ENCODE peak calls at places on chromosomes 16 and 17, in nine cellular contexts. W is psoas muscle, N is tibial nerve, Y is thoracic aorta, K is lung, D is A673, R is adrenal gland, H is H7, O is RWPE2. G is an unnamed sample.

GRCh38 chr16:58426095-58426494 is 33.8 kb downstream of the GINS3 start:
- DNase-seq in W (peak; percentile 45), N (no peak), Y (no peak), K (no peak), D (no peak), R (peak; percentile 36), H (no peak), O (no peak), G (no peak)

GRCh38 chr17:42163113-42163512 is 8.3 kb upstream of the RAB5C start:
- DNase-seq in W (no peak), N (no peak), Y (no peak), K (no peak), D (no peak), R (no peak), H (peak; percentile 92), O (no peak), G (no peak)

GRCh38 chr17:64190468-64190867 is 60.5 kb upstream of the ERN1 start:
- DNase-seq in W (no peak), N (no peak), Y (no peak), K (no peak), D (no peak), R (peak; percentile 37), H (no peak), O (no peak), G (no peak)

GRCh38 chr17:29837531-29837930 is 92.5 kb downstream of the SSH2 start:
- DNase-seq in W (no peak), N (no peak), Y (no peak), K (no peak), D (no peak), R (no peak), H (no peak), O (no peak), G (no peak)

GRCh38 chr16:72072514-72073342 is 9.7 kb downstream of the HPR start:
- DNase-seq in W (no peak), N (no peak), Y (no peak), K (no peak), D (no peak), R (peak; percentile 41), H (no peak), O (no peak), G (no peak)

GRCh38 chr16:89275837-89276720 is 58.6 kb downstream of the ZNF778 start:
- DNase-seq in W (no peak), N (no peak), Y (no peak), K (no peak), D (no peak), R (no peak), H (no peak), O (peak; percentile 67), G (no peak)

GRCh38 chr16:6020162-6020980 is 922.8 kb upstream of the EEF2KMT start:
- DNase-seq in W (no peak), N (no peak), Y (no peak), K (no peak), D (no peak), R (no peak), H (peak; percentile 66), O (no peak), G (no peak)

GRCh38 chr16:9370071-9370491 is 278.6 kb downstream of the HAPSTR1 start:
- DNase-seq in W (no peak), N (no peak), Y (no peak), K (no peak), D (no peak), R (no peak), H (peak; percentile 13), O (no peak), G (no peak)

GRCh38 chr16:13956635-13957196 is 36.8 kb downstream of the ERCC4 start:
- DNase-seq in W (no peak), N (no peak), Y (no peak), K (no peak), D (no peak), R (no peak), H (no peak), O (no peak), G (no peak)

GRCh38 chr16:68000024-68000423 is 740 bp upstream of the DPEP2 start:
- DNase-seq in W (no peak), N (no peak), Y (no peak), K (no peak), D (no peak), R (no peak), H (no peak), O (no peak), G (no peak)

GRCh38 chr17:9054611-9055010 is 33.3 kb downstream of the NTN1 start:
- DNase-seq in W (no peak), N (no peak), Y (no peak), K (no peak), D (no peak), R (no peak), H (peak; percentile 85), O (no peak), G (no peak)

GRCh38 chr17:32497431-32498205 is 10.8 kb downstream of the CDK5R1 start:
- DNase-seq in W (peak; percentile 55), N (no peak), Y (no peak), K (no peak), D (no peak), R (no peak), H (peak; percentile 73), O (no peak), G (no peak)

GRCh38 chr17:69501591-69502468 is 87.3 kb downstream of the MAP2K6 start:
- DNase-seq in W (no peak), N (no peak), Y (no peak), K (peak; percentile 44), D (peak; percentile 62), R (no peak), H (peak; percentile 38), O (no peak), G (peak; percentile 29)

GRCh38 chr17:69500911-69501429 is 86.5 kb downstream of the MAP2K6 start:
- DNase-seq in W (no peak), N (no peak), Y (no peak), K (no peak), D (no peak), R (no peak), H (no peak), O (no peak), G (no peak)

GRCh38 chr17:69499301-69499700 is 84.8 kb downstream of the MAP2K6 start:
- DNase-seq in W (no peak), N (no peak), Y (no peak), K (no peak), D (no peak), R (no peak), H (no peak), O (no peak), G (no peak)

GRCh38 chr17:69503711-69504110 is 89.2 kb downstream of the MAP2K6 start:
- DNase-seq in W (no peak), N (no peak), Y (no peak), K (no peak), D (no peak), R (no peak), H (no peak), O (no peak), G (no peak)

GRCh38 chr17:69502488-69502887 is 88.0 kb downstream of the MAP2K6 start:
- DNase-seq in W (no peak), N (no peak), Y (no peak), K (no peak), D (no peak), R (no peak), H (no peak), O (no peak), G (no peak)
- H3K4me3 ChIP-seq in W (peak overlapping the region; percentile 64), N (peak overlapping the region; percentile 24), Y (peak overlapping the region; percentile 36), K (no peak overlapping the region), D (peak overlapping the region; percentile 11), R (no peak overlapping the region), H (no peak overlapping the region), O (no peak overlapping the region), G (peak overlapping the region; percentile 12)

DNA sequence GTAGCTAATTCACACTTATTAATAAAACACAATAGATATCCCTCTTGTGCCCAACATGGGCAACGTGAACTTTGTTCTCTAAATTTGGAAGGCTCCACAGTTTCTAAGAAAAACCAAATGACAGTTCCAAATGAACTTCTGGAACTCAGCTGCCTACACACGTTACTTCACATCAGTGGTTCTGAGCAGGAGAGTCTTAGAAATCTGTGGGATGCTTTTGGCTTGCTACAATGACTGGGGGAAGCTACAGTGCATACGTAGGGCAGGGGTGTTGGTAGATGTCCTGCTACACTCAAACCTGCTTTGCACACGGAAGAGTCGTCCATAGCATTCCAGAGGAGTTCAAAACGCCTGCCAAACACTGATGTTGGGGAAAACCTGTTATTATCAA is 8.0 kb downstream of the TXNDC11 start:
- DNase-seq in W (no peak), N (no peak), Y (no peak), K (no peak), D (no peak), R (no peak), H (no peak), O (no peak), G (no peak)
- H3K36me3 ChIP-seq in W (peaks cover 8% of the 10 kb centered on the region), N (no peaks in the 10 kb centered on the region), Y (peaks cover 15% of the 10 kb centered on the region), K (peaks cover 47% of the 10 kb centered on the region), D (peaks cover 55% of the 10 kb centered on the region), R (peaks cover 45% of the 10 kb centered on the region), H (peaks cover 6% of the 10 kb centered on the region), O (peaks cover 89% of the 10 kb centered on the region), G (peaks cover 9% of the 10 kb centered on the region)

GRCh38 chr17:35214631-35215273 is 20.6 kb upstream of the SLC35G3 start:
- DNase-seq in W (no peak), N (no peak), Y (no peak), K (no peak), D (no peak), R (no peak), H (no peak), O (no peak), G (no peak)

GRCh38 chr17:35222452-35222851 is 20.4 kb upstream of the SLFN5 start:
- DNase-seq in W (no peak), N (no peak), Y (no peak), K (no peak), D (no peak), R (no peak), H (no peak), O (no peak), G (no peak)

GRCh38 chr17:35217107-35217506 is 22.9 kb upstream of the SLC35G3 start:
- DNase-seq in W (no peak), N (no peak), Y (no peak), K (no peak), D (no peak), R (no peak), H (no peak), O (no peak), G (no peak)

GRCh38 chr17:35214192-35214591 is 20.0 kb upstream of the SLC35G3 start:
- DNase-seq in W (no peak), N (no peak), Y (no peak), K (no peak), D (peak; percentile 22), R (no peak), H (no peak), O (no peak), G (no peak)

DNA sequence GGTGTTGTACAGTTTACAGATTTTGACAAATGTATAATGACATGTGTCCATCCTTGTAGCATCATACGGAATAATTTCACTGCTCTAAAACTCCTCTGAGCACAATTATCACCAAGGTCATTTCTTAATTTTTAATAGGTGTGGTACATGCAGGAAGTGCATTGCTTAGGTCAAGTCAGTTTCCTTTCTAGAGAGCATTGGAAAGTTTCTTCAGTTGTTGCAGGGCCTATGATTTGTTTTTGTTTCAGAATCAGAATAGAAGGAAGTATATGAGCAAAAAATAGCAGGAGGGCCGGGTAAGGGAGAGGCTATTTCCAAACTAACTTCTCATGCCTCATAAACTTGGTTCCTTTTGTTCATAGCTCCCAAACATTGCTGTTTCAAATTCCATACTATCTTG is 24.0 kb upstream of the SLFN5 start:
- DNase-seq in W (no peak), N (no peak), Y (no peak), K (no peak), D (no peak), R (no peak), H (no peak), O (no peak), G (no peak)
- H3K4me3 ChIP-seq in W (no peak overlapping the region), N (no peak overlapping the region), Y (no peak overlapping the region), K (no peak overlapping the region), D (no peak overlapping the region), R (no peak overlapping the region), H (no peak overlapping the region), O (no peak overlapping the region), G (no peak overlapping the region)

GRCh38 chr17:7947651-7948050 is 15.6 kb downstream of the CNTROB start:
- DNase-seq in W (no peak), N (no peak), Y (no peak), K (no peak), D (no peak), R (no peak), H (no peak), O (no peak), G (no peak)
- H3K36me3 ChIP-seq in W (peaks cover 4% of the 10 kb centered on the region), N (peaks cover 6% of the 10 kb centered on the region), Y (peaks cover 51% of the 10 kb centered on the region), K (peaks cover 22% of the 10 kb centered on the region), D (peaks cover 66% of the 10 kb centered on the region), R (peaks cover 62% of the 10 kb centered on the region), H (peaks cover 15% of the 10 kb centered on the region), O (peaks cover 70% of the 10 kb centered on the region), G (peaks cover 33% of the 10 kb centered on the region)

G was measured in BJ.